ENCODE peak calls at places on chromosomes 11 and 22, in four cellular contexts. O is HepG2, J is K562, U is A549. T is an unnamed sample.

GRCh38 chr11:13550761-13551160 is 55.0 kb upstream of the PTH start:
- DNase-seq in O (no peak), J (no peak), U (no peak), T (no peak)

GRCh38 chr11:47616726-47617416 is 22.7 kb upstream of the C1QTNF4 start:
- DNase-seq in O (peak; percentile 58), J (peak; percentile 40), U (peak; percentile 37), T (no peak)

GRCh38 chr11:61083601-61084147 is 18.6 kb upstream of the CD5 start:
- DNase-seq in O (no peak), J (no peak), U (no peak), T (no peak)

GRCh38 chr11:76620471-76620870 is 50.1 kb downstream of the LRRC32 start:
- DNase-seq in O (no peak), J (no peak), U (no peak), T (no peak)

GRCh38 chr11:134453441-134453840 is 41.4 kb upstream of the B3GAT1 start:
- DNase-seq in O (no peak), J (no peak), U (no peak), T (no peak)

GRCh38 chr11:63835156-63835540 is 3.8 kb upstream of the MARK2 start:
- DNase-seq in O (no peak), J (no peak), U (no peak), T (no peak)

GRCh38 chr11:106989056-106989455 is 29.2 kb downstream of the GUCY1A2 start:
- DNase-seq in O (no peak), J (no peak), U (no peak), T (no peak)

GRCh38 chr11:73288197-73288872 is 16.2 kb downstream of the P2RY6 start:
- DNase-seq in O (no peak), J (no peak), U (no peak), T (no peak)

GRCh38 chr11:25065711-25066110 is 568.9 kb downstream of the LUZP2 start:
- DNase-seq in O (no peak), J (no peak), U (no peak), T (no peak)

GRCh38 chr11:126334665-126335462 is 20.6 kb upstream of the ST3GAL4 start:
- DNase-seq in O (no peak), J (no peak), U (no peak), T (no peak)

GRCh38 chr11:291281-292210 is 2.6 kb downstream of the PGGHG start:
- DNase-seq in O (no peak), J (no peak), U (no peak), T (no peak)

GRCh38 chr11:129694966-129695365 is 120.7 kb upstream of the TMEM45B start:
- DNase-seq in O (no peak), J (no peak), U (no peak), T (no peak)

GRCh38 chr22:48894064-48894671 is 933.5 kb downstream of the BRD1 start:
- DNase-seq in O (no peak), J (peak; percentile 42), U (peak; percentile 5), T (peak; percentile 61)

GRCh38 chr22:45832959-45833580 is 143.9 kb downstream of the WNT7B start:
- DNase-seq in O (no peak), J (no peak), U (no peak), T (no peak)

GRCh38 chr11:32659672-32660071 is 76.0 kb downstream of the EIF3M start:
- DNase-seq in O (no peak), J (peak; percentile 10), U (no peak), T (no peak)

GRCh38 chr11:469684-470667 is 19.9 kb downstream of the PTDSS2 start:
- DNase-seq in O (peak; percentile 83), J (no peak), U (peak; percentile 67), T (no peak)

GRCh38 chr22:30204015-30204741 is 42.4 kb downstream of the LIF start:
- DNase-seq in O (no peak), J (no peak), U (no peak), T (no peak)

GRCh38 chr11:117479372-117479771 is 151.7 kb downstream of the CEP164 start:
- DNase-seq in O (no peak), J (peak; percentile 52), U (no peak), T (no peak)

GRCh38 chr11:112541140-112541901 is 280.7 kb upstream of the PLET1 start:
- DNase-seq in O (no peak), J (no peak), U (no peak), T (no peak)

GRCh38 chr11:130945945-130946344 is 29.7 kb upstream of the SNX19 start:
- DNase-seq in O (no peak), J (no peak), U (no peak), T (no peak)

GRCh38 chr11:995752-996420 is 40.6 kb downstream of the MUC6 start:
- DNase-seq in O (no peak), J (peak; percentile 46), U (no peak), T (no peak)

GRCh38 chr11:113553235-113553634 is 78.0 kb upstream of the DRD2 start:
- DNase-seq in O (no peak), J (no peak), U (no peak), T (no peak)

GRCh38 chr11:70445091-70445490 is 46.8 kb downstream of the CTTN start:
- DNase-seq in O (no peak), J (no peak), U (no peak), T (no peak)

GRCh38 chr22:35972559-35972958 is 56.1 kb downstream of the RBFOX2 start:
- DNase-seq in O (no peak), J (no peak), U (no peak), T (no peak)

GRCh38 chr11:31799794-31800397 is 11.2 kb downstream of the PAX6 start:
- DNase-seq in O (no peak), J (no peak), U (no peak), T (no peak)

GRCh38 chr11:113855803-113856202 is 19.6 kb downstream of the USP28 start:
- DNase-seq in O (no peak), J (no peak), U (no peak), T (no peak)

GRCh38 chr22:42145175-42145574 is 14.6 kb upstream of the CYP2D6 start:
- DNase-seq in O (no peak), J (no peak), U (no peak), T (no peak)

GRCh38 chr22:42138972-42139371 is 8.4 kb upstream of the CYP2D6 start:
- DNase-seq in O (no peak), J (no peak), U (no peak), T (no peak)

GRCh38 chr22:42138122-42138770 is 7.6 kb upstream of the CYP2D6 start:
- DNase-seq in O (no peak), J (no peak), U (no peak), T (no peak)

DNA sequence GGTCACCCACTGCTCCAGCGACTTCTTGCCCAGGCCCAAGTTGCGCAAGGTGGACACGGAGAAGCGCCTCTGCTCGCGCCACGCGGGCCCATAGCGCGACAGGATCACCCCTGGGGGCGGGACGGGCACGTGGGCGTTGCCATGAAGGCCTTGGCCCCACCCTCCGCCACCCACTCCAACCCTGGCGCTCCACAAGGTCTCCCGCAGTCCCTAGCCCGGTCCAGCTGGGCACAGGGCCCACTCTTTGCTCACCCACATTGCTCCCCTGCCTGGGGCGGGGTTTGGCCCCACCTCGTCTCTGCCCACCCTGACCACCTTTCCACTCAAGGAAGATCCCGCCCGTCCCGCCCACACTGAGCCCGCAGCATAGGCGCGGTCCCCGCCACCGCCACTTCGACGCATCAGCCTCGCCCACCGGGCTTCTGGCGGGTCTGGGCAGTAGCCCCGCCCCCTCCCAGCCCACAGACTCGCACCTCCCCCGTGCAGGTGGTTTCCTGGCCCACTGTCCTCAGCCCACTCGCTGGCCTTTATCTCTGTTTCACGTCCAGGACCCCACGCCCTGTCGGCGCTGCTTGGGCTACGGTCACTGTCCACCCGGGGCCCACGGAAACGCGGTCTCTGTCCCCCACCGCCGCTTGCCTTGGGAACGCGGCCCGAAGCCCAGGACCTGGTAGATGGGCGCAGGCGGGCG is 12.3 kb upstream of the CYP2D6 start:
- DNase-seq in O (no peak), J (peak; percentile 18), U (no peak), T (no peak)
- TF ChIP-seq RNF2 in O (no peak), J (no peak), U (no peak), T (no peak)

GRCh38 chr22:22748756-22749155 is 104.3 kb downstream of the GGTLC2 start:
- DNase-seq in O (no peak), J (no peak), U (no peak), T (no peak)
- H3K27ac ChIP-seq in O (no peak overlapping the region), J (no peak overlapping the region), U (no peak overlapping the region), T (no peak overlapping the region)

GRCh38 chr22:27113211-27114030 is 456.0 kb downstream of the MIAT start:
- DNase-seq in O (peak; percentile 63), J (no peak), U (peak; percentile 65), T (no peak)
- TF ChIP-seq RAD21 in O (no peak), J (no peak), U (peak; percentile 55), T (no peak)

DNA sequence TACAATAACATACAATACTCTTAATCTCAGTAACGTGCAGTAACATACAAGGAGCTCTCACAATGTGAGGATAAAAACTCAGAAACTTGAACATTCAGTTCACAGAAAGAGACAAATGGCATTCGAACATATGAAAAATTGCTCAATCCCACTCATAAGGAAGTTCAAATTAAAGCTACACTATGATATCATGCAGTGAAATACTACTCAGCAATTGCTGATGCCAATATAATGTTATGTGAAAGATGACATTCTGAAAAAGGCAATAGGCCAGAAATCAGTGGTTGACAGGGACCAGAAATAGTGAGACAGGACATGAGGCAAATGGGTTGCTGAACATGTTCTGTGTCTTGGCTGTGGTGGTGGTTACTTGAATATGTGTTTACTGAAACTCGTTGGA is 33.7 kb upstream of the PITPNB start:
- DNase-seq in O (no peak), J (no peak), U (no peak), T (no peak)
- TF ChIP-seq RNF2 in O (no peak), J (no peak), U (no peak), T (no peak)

GRCh38 chr11:26930518-26931247 is 63.2 kb upstream of the FIBIN start:
- DNase-seq in O (no peak), J (no peak), U (no peak), T (no peak)
- H3K27ac ChIP-seq in O (no peak overlapping the region), J (no peak overlapping the region), U (no peak overlapping the region), T (no peak overlapping the region)

DNA sequence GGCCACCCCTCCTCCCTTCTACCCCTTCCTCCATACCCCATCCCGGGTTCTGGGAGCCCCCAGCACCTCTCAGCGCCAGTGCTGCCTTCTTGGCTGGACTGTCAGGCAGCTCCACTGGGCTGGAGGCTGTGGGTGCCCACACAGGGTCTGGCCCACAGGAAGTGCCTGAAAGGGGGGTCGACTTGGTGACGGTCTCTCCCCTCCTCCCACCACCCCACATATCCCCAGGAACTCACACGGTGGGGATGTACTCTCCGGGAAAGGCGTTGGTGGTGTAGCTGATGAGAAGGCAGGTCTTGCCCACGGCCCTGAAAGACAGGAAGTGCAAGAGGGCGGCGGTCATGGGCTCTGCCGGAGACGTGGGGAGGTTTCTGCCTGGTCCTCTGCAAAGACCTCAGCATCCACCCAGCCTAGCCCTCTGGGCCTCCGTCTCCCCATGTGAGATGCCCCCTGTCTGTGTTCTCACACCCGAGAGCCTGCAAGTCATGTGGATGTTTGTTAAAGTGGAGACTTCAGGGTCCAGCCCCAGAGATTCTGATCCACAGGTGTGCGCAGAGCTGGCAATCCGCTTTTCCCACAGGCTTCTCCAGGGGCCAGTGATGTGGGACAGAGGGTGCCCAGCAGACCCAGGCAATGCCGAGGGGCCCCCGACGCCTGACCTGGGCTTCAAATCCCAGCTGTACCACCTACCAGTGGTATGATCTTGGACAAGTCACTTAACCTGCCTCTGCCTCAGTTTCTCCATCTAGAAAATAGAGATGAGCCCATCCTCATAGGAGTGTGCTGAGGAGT is 2.5 kb downstream of the RAC2 start:
- DNase-seq in O (no peak), J (no peak), U (no peak), T (no peak)
- TF ChIP-seq RAD21 in O (no peak), J (no peak), U (no peak), T (no peak)

T was measured in H1.